ENCODE peak calls at places on chromosomes 13 and 19, in nine cellular contexts. Q, U, P, V, G, K, B, Z and C are unnamed samples.

GRCh38 chr19:8641908-8642547 is 11.6 kb downstream of the NFILZ start:
- DNase-seq in Q (no peak), U (peak; percentile 38), P (no peak), V (peak; percentile 70), G (peak; percentile 51), K (no peak), B (peak; percentile 79), Z (no peak), C (peak; percentile 54)

GRCh38 chr19:8600816-8601215 is 9.7 kb downstream of the ADAMTS10 start:
- DNase-seq in Q (no peak), U (no peak), P (no peak), V (no peak), G (no peak), K (no peak), B (no peak), Z (no peak), C (no peak)

GRCh38 chr13:43797869-43798268 is 11.1 kb upstream of the ENOX1 start:
- DNase-seq in Q (no peak), U (no peak), P (no peak), V (peak; percentile 38), G (no peak), K (no peak), B (peak; percentile 50), Z (no peak), C (no peak)

GRCh38 chr13:76210262-76210661 is 574.1 kb downstream of the LMO7 start:
- DNase-seq in Q (peak; percentile 31), U (no peak), P (no peak), V (peak; percentile 13), G (no peak), K (no peak), B (peak; percentile 2), Z (no peak), C (no peak)

GRCh38 chr19:33933931-33934330 is 137.3 kb downstream of the KCTD15 start:
- DNase-seq in Q (no peak), U (no peak), P (no peak), V (no peak), G (no peak), K (no peak), B (no peak), Z (no peak), C (no peak)

GRCh38 chr19:46481187-46481586 is 9.8 kb upstream of the PNMA8A start:
- DNase-seq in Q (no peak), U (no peak), P (no peak), V (peak; percentile 51), G (no peak), K (no peak), B (peak; percentile 73), Z (no peak), C (no peak)

GRCh38 chr19:55459551-55459949 is 1.9 kb downstream of the ISOC2 start:
- DNase-seq in Q (no peak), U (no peak), P (no peak), V (no peak), G (no peak), K (no peak), B (no peak), Z (no peak), C (no peak)

GRCh38 chr19:42166336-42166735 is 34.1 kb upstream of the POU2F2 start:
- DNase-seq in Q (no peak), U (no peak), P (no peak), V (no peak), G (no peak), K (no peak), B (no peak), Z (no peak), C (no peak)

GRCh38 chr19:5133986-5134595 is 165.2 kb downstream of the KDM4B start:
- DNase-seq in Q (no peak), U (no peak), P (no peak), V (no peak), G (no peak), K (no peak), B (no peak), Z (no peak), C (no peak)

GRCh38 chr13:50419466-50419865 is 404.2 kb downstream of the KCNRG start:
- DNase-seq in Q (no peak), U (no peak), P (no peak), V (no peak), G (no peak), K (no peak), B (no peak), Z (no peak), C (no peak)

GRCh38 chr13:50422181-50423148 is 407.2 kb downstream of the KCNRG start:
- DNase-seq in Q (no peak), U (no peak), P (no peak), V (no peak), G (no peak), K (no peak), B (no peak), Z (no peak), C (no peak)

GRCh38 chr13:50419896-50420295 is 404.7 kb downstream of the KCNRG start:
- DNase-seq in Q (peak; percentile 20), U (no peak), P (no peak), V (peak; percentile 28), G (no peak), K (peak; percentile 36), B (peak; percentile 49), Z (no peak), C (no peak)

GRCh38 chr13:50421457-50422130 is 406.4 kb downstream of the KCNRG start:
- DNase-seq in Q (no peak), U (no peak), P (no peak), V (peak; percentile 38), G (no peak), K (no peak), B (no peak), Z (no peak), C (no peak)

DNA sequence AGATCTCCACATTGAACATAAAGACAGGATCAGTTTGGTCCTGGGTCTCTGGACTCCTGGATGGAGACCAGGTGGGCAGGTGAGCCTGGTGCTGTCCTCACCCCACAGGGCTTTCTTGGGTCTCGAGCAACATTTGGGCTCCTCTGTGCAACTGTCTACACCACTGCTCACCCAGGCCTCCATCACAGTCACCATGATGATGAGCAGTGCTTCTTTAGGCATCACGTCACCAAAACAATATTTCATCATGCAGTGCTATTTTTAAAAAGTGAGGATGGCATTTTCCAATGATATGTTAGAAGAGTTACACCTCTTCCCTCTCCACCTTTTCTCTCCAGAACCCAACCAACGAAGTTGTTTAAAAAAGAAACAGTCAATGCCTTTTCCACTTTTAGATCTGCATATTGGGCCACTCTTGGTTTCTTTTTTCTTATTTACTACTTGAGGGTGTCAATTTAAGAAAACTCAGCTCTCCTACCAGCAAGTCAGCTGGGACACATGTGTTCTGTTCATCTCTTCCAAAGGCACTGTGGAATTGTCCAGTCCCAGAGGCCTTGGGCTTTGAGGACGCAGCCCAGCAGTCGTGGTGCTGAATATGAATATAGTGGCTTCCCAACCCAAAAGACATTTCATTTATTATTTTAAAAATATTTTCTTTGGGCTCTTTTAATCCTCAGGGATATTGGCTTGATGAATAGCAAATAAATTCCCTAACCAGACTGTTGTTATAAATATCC is 405.6 kb downstream of the KCNRG start:
- DNase-seq in Q (no peak), U (no peak), P (no peak), V (no peak), G (no peak), K (no peak), B (no peak), Z (no peak), C (no peak)
- H3K4me1 ChIP-seq in Q (peaks cover 58% of the 10 kb centered on the region), U (peaks cover 16% of the 10 kb centered on the region), P (peaks cover 25% of the 10 kb centered on the region), V (peaks cover 16% of the 10 kb centered on the region), G (peaks cover 5% of the 10 kb centered on the region), K (peaks cover 31% of the 10 kb centered on the region), B (peaks cover 22% of the 10 kb centered on the region), Z (no peaks in the 10 kb centered on the region), C (peaks cover 8% of the 10 kb centered on the region)

DNA sequence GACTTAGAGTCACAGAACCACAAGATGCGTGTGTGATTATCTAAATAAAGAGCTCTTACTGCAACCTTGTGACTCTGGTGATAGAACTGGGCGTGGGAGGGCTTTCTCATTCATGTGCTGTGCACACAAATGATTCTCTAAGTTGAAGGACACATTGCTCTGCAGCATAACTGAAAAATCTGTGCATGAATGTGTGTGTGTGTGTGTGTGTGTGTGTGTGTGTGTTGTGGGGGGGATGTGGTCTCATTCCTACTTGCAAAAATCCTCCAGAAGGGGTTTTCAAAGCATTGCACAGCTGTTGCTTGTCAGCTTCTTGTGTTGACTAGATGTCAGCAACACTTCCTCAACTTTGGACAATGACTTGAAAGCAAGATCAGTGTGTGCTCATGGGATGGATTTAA is 22.4 kb downstream of the LRCH1 start:
- DNase-seq in Q (no peak), U (no peak), P (no peak), V (peak; percentile 77), G (no peak), K (no peak), B (peak; percentile 70), Z (no peak), C (peak; percentile 37)
- H3K4me1 ChIP-seq in Q (peaks cover 82% of the 10 kb centered on the region), U (peaks cover 55% of the 10 kb centered on the region), P (peaks cover 70% of the 10 kb centered on the region), V (peaks cover 27% of the 10 kb centered on the region), G (peaks cover 18% of the 10 kb centered on the region), K (peaks cover 81% of the 10 kb centered on the region), B (peaks cover 69% of the 10 kb centered on the region), Z (peaks cover 52% of the 10 kb centered on the region), C (peaks cover 24% of the 10 kb centered on the region)

GRCh38 chr13:30337061-30337601 is 29.8 kb upstream of the KATNAL1 start:
- DNase-seq in Q (no peak), U (no peak), P (no peak), V (no peak), G (no peak), K (no peak), B (no peak), Z (no peak), C (no peak)
- H3K4me1 ChIP-seq in Q (peaks cover 29% of the 10 kb centered on the region), U (peaks cover 30% of the 10 kb centered on the region), P (peaks cover 41% of the 10 kb centered on the region), V (peaks cover 17% of the 10 kb centered on the region), G (no peaks in the 10 kb centered on the region), K (peaks cover 28% of the 10 kb centered on the region), B (peaks cover 18% of the 10 kb centered on the region), Z (peaks cover 45% of the 10 kb centered on the region), C (peaks cover 25% of the 10 kb centered on the region)

GRCh38 chr19:11752244-11752736 is 13.5 kb upstream of the ZNF823 start:
- DNase-seq in Q (no peak), U (no peak), P (no peak), V (no peak), G (no peak), K (no peak), B (no peak), Z (no peak), C (no peak)
- H3K4me1 ChIP-seq in Q (no peaks in the 10 kb centered on the region), U (no peaks in the 10 kb centered on the region), P (no peaks in the 10 kb centered on the region), V (no peaks in the 10 kb centered on the region), G (no peaks in the 10 kb centered on the region), K (no peaks in the 10 kb centered on the region), B (no peaks in the 10 kb centered on the region), Z (no peaks in the 10 kb centered on the region), C (no peaks in the 10 kb centered on the region)

DNA sequence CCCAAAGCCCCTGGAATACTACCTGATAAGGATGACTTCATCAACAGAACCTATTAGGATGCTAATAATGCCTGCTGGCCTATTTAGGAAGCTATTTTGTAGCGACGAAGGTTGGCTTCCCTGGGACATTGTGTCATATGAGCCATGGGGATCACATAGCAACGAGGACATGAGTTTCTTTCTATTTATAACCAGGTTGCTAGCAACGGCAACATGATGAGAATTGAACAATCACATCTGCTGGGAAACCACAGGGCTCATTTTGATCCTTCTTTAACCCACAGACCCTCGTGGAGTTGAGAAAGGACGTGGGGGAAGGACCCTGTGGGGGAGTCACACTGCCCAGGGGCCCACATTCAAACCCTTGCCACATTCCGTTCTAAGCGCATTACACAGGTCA is 172.2 kb downstream of the COL4A1 start:
- DNase-seq in Q (no peak), U (no peak), P (no peak), V (no peak), G (no peak), K (no peak), B (no peak), Z (no peak), C (no peak)
- H3K4me1 ChIP-seq in Q (peaks cover 22% of the 10 kb centered on the region), U (peaks cover 7% of the 10 kb centered on the region), P (peaks cover 9% of the 10 kb centered on the region), V (peaks cover 4% of the 10 kb centered on the region), G (peaks cover 76% of the 10 kb centered on the region), K (peaks cover 23% of the 10 kb centered on the region), B (peaks cover 32% of the 10 kb centered on the region), Z (peaks cover 5% of the 10 kb centered on the region), C (peaks cover 7% of the 10 kb centered on the region)